ENCODE peak calls at places on chromosomes 3 and 15, in four cellular contexts. G is IMR-90, T is K562, F is GM12878. I is an unnamed sample.

GRCh38 chr15:89553632-89554031 is 21.6 kb upstream of the TICRR start:
- DNase-seq in G (no peak), T (no peak), F (no peak), I (no peak)

GRCh38 chr3:181549266-181549665 is 162.5 kb upstream of the SOX2 start:
- DNase-seq in G (no peak), T (no peak), F (no peak), I (no peak)

GRCh38 chr3:132570011-132570410 is 27.1 kb upstream of the ACKR4 start:
- DNase-seq in G (no peak), T (no peak), F (no peak), I (no peak)

GRCh38 chr3:67416703-67417102 is 237.7 kb downstream of the SUCLG2 start:
- DNase-seq in G (no peak), T (no peak), F (no peak), I (no peak)

GRCh38 chr3:153138267-153139210 is 23.5 kb upstream of the RAP2B start:
- DNase-seq in G (peak), T (no peak), F (peak), I (peak)

GRCh38 chr3:54691230-54691900 is 236.5 kb downstream of the LRTM1 start:
- DNase-seq in G (peak), T (no peak), F (no peak), I (no peak)

GRCh38 chr15:60006203-60006782 is 2.2 kb downstream of the FOXB1 start:
- DNase-seq in G (peak), T (peak), F (no peak), I (no peak)

GRCh38 chr3:171058058-171058457 is 31.5 kb upstream of the SLC2A2 start:
- DNase-seq in G (peak), T (no peak), F (no peak), I (no peak)

GRCh38 chr3:170483485-170484262 is 65.0 kb downstream of the CLDN11 start:
- DNase-seq in G (no peak), T (peak), F (no peak), I (peak)

GRCh38 chr3:64686446-64686908 is 1.3 kb downstream of the ADAMTS9 start:
- DNase-seq in G (peak), T (no peak), F (no peak), I (peak)

GRCh38 chr3:40103829-40104228 is 205.7 kb upstream of the EIF1B start:
- DNase-seq in G (no peak), T (no peak), F (no peak), I (no peak)

GRCh38 chr3:16508591-16508995 is 4.9 kb downstream of the RFTN1 start:
- DNase-seq in G (no peak), T (no peak), F (no peak), I (no peak)

GRCh38 chr15:60162251-60162650 is 158.1 kb downstream of the FOXB1 start:
- DNase-seq in G (no peak), T (no peak), F (no peak), I (no peak)

GRCh38 chr3:136862953-136863352 is 945 bp downstream of the NCK1 start:
- DNase-seq in G (no peak), T (no peak), F (no peak), I (no peak)

GRCh38 chr3:126851934-126852333 is 131.0 kb upstream of the PLXNA1 start:
- DNase-seq in G (no peak), T (no peak), F (no peak), I (no peak)

GRCh38 chr3:104150724-104151123 is 1216.0 kb upstream of the ALCAM start:
- DNase-seq in G (no peak), T (no peak), F (no peak), I (no peak)

GRCh38 chr15:93584021-93584420 is 495.0 kb upstream of the RGMA start:
- DNase-seq in G (no peak), T (no peak), F (no peak), I (no peak)

GRCh38 chr3:182783106-182783505 is 10.2 kb upstream of the ATP11B start:
- DNase-seq in G (no peak), T (no peak), F (no peak), I (no peak)

GRCh38 chr3:101253429-101253828 is 66.9 kb downstream of the IMPG2 start:
- DNase-seq in G (no peak), T (no peak), F (no peak), I (no peak)

GRCh38 chr3:13098192-13098591 is 25.0 kb upstream of the IQSEC1 start:
- DNase-seq in G (no peak), T (no peak), F (no peak), I (no peak)

GRCh38 chr3:126125781-126126251 is 41.9 kb upstream of the SLC41A3 start:
- DNase-seq in G (no peak), T (no peak), F (no peak), I (no peak)

GRCh38 chr3:155741598-155741997 is 3.3 kb downstream of the PLCH1 start:
- DNase-seq in G (no peak), T (no peak), F (no peak), I (no peak)

GRCh38 chr15:68272797-68273271 is 4.7 kb upstream of the FEM1B start:
- DNase-seq in G (peak), T (no peak), F (no peak), I (peak)

GRCh38 chr3:39383913-39384664 is 919 bp downstream of the SLC25A38 start:
- DNase-seq in G (peak), T (peak), F (peak), I (peak)

GRCh38 chr3:123546133-123546755 is 38.6 kb downstream of the HACD2 start:
- DNase-seq in G (peak), T (no peak), F (no peak), I (no peak)

GRCh38 chr3:15899438-15899837 is 101.7 kb upstream of the ANKRD28 start:
- DNase-seq in G (peak), T (peak), F (no peak), I (no peak)

GRCh38 chr3:188904670-188905069 is 267.1 kb upstream of the TPRG1 start:
- DNase-seq in G (peak), T (no peak), F (no peak), I (no peak)

GRCh38 chr3:59820352-59820934 is 770.6 kb upstream of the CFAP20DC start:
- DNase-seq in G (peak), T (no peak), F (no peak), I (no peak)

GRCh38 chr3:132368515-132368914 is 48.8 kb upstream of the DNAJC13 start:
- DNase-seq in G (no peak), T (no peak), F (no peak), I (no peak)

GRCh38 chr3:16961621-16962205 is 77.0 kb downstream of the PLCL2 start:
- DNase-seq in G (no peak), T (no peak), F (no peak), I (peak)

GRCh38 chr15:81296673-81297072 is 27.3 kb downstream of the STARD5 start:
- DNase-seq in G (no peak), T (no peak), F (peak), I (no peak)

GRCh38 chr3:100401674-100402036 is 316 bp downstream of the LNP1 start:
- DNase-seq in G (peak), T (peak), F (no peak), I (no peak)

GRCh38 chr3:46639221-46639620 is 26.9 kb downstream of the FAM240A start:
- DNase-seq in G (no peak), T (no peak), F (no peak), I (no peak)

GRCh38 chr3:46643701-46644100 is 31.4 kb downstream of the FAM240A start:
- DNase-seq in G (no peak), T (no peak), F (no peak), I (no peak)

GRCh38 chr3:46646700-46647099 is 34.4 kb downstream of the FAM240A start:
- DNase-seq in G (peak), T (no peak), F (no peak), I (no peak)

GRCh38 chr3:46640927-46641326 is 28.6 kb downstream of the FAM240A start:
- DNase-seq in G (no peak), T (no peak), F (no peak), I (no peak)

DNA sequence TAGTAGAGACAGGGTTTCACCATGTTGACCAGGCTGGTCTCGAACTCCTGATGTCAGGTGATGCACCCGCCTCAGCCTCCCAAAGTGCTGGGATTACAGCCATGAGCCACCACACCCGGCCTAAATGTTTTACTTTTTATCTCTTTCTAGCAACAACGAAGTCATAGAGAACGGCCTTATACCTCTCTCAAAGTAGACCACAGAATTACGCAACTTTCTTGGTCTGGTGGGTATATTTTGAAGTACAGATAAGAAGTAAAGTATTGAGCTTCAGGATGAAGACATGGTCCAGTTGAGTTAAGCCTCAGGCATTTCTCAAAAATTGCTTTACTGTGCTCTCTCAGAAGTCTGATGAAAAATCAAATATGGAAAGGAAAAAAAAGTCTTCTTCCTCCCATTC is 30.6 kb downstream of the FAM240A start:
- DNase-seq in G (no peak), T (no peak), F (no peak), I (no peak)
- TF ChIP-seq ELK1 in G (no peak), T (no peak), F (no peak), I (no peak)

DNA sequence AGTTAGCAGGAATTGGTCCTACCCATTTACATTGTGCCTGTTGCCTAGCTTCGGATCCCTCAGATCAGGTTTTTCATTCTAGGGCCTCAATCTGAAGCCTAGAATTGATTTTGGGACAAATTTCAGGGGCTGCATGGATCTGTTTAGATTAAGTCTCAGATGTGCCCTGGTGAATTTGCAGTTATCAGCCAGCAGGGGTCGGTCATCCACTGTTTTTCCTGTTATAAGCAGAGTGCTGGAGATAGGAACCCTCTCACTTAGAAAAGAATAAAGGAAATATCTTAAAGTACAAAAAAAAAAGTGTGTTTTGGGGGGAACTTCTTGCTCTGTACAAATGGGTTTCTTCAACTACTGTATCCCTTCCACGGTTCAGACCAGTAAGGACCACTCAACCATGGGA is 212.5 kb downstream of the BCHE start:
- DNase-seq in G (peak), T (peak), F (no peak), I (peak)
- TF ChIP-seq ELK1 in G (no peak), T (no peak), F (no peak), I (no peak)

GRCh38 chr15:63860161-63860954 is 26.6 kb upstream of the HERC1 start:
- DNase-seq in G (no peak), T (peak), F (no peak), I (no peak)
- TF ChIP-seq ELK1 in G (no peak), T (no peak), F (no peak), I (no peak)

DNA sequence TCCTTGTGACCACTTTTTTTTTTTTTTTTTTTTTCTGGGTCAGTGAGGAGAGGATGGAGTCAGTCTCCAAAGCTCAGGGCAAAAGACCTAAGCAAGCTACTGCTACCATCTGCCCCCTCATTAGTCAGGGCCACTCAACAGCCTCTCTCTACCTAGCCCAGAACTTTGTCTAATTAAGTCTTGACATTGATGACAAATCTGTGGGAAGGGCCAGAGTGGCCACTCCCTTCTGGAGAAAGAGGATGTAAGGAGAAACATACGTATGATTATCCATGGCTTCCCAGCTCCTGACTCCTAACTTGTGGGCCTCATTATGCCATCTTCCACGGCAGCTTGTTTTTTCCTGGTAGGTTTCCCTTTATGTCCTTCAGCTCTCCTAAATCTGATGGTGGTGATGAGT is 37.9 kb downstream of the NR1I2 start:
- DNase-seq in G (peak), T (no peak), F (no peak), I (no peak)
- TF ChIP-seq ELK1 in G (no peak), T (no peak), F (no peak), I (no peak)

GRCh38 chr15:55344206-55344605 is 25.2 kb downstream of the PIGB start:
- DNase-seq in G (no peak), T (no peak), F (no peak), I (no peak)

GRCh38 chr15:55348281-55348778 is 29.3 kb downstream of the PIGB start:
- DNase-seq in G (no peak), T (no peak), F (no peak), I (no peak)

GRCh38 chr15:55343168-55343567 is 24.1 kb downstream of the PIGB start:
- DNase-seq in G (no peak), T (no peak), F (no peak), I (no peak)
- TF ChIP-seq ELK1 in G (no peak), T (no peak), F (no peak), I (no peak)

DNA sequence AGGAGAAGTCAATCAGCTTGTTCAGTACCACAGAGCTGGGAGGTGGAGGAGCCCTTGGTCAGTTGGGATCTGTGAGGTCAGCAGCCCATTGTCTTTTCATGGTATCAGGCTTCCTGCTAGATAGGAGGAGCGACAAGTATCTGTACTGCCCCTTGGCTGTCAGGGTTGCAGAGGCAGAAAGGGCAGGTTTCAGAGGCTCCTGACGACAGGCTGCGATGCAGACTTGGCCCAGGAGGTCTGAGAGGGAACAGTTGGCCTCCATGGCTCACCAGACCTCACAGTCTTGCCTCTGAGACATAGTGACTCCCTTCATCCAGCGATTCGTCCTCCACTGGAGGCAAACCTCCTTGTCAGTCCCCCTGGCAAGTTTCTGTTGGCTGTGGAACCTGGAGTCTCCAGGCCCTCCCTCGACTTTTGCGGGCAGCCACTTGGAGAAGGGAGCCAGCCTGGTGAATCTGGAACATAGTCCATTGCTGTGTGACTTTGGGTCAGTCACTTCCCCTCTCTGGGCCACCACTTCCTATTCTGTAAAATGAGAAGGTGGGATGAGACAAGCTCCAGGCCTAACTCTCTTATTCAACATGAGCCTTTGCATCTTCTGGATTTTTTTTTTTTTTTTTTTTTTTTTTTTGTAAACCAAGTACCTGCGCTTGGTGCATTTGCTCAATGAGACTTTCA is 177.9 kb upstream of the TLE3 start:
- DNase-seq in G (no peak), T (no peak), F (no peak), I (no peak)
- TF ChIP-seq ELK1 in G (no peak), T (no peak), F (no peak), I (no peak)

GRCh38 chr3:197468167-197468566 is 87.6 kb downstream of the BDH1 start:
- DNase-seq in G (no peak), T (no peak), F (no peak), I (no peak)
- TF ChIP-seq ELK1 in G (no peak), T (no peak), F (no peak), I (no peak)

DNA sequence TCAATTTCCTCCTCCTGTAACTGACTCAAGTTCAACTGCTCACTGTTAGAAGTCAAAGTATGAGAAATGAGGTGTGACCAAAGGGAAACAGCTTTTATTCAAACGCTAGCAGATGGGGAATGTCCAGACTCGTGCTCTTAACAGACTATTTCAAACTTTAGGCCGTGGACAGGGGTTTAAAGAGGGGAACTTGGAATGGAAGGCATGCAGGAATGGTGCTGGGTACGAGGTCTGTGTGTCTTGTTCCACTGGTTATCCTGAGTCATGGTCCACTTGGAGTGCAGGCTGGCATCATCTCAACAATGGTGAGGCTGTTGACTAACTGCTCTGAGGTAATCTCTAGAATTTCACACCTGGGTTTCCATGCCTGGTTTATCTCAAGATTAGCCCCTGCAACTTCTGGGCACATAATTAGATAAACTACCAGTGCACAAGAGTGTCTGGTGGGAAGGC is 22.9 kb upstream of the DNAAF4 start:
- DNase-seq in G (peak), T (no peak), F (no peak), I (no peak)
- TF ChIP-seq ELK1 in G (no peak), T (no peak), F (no peak), I (no peak)

DNA sequence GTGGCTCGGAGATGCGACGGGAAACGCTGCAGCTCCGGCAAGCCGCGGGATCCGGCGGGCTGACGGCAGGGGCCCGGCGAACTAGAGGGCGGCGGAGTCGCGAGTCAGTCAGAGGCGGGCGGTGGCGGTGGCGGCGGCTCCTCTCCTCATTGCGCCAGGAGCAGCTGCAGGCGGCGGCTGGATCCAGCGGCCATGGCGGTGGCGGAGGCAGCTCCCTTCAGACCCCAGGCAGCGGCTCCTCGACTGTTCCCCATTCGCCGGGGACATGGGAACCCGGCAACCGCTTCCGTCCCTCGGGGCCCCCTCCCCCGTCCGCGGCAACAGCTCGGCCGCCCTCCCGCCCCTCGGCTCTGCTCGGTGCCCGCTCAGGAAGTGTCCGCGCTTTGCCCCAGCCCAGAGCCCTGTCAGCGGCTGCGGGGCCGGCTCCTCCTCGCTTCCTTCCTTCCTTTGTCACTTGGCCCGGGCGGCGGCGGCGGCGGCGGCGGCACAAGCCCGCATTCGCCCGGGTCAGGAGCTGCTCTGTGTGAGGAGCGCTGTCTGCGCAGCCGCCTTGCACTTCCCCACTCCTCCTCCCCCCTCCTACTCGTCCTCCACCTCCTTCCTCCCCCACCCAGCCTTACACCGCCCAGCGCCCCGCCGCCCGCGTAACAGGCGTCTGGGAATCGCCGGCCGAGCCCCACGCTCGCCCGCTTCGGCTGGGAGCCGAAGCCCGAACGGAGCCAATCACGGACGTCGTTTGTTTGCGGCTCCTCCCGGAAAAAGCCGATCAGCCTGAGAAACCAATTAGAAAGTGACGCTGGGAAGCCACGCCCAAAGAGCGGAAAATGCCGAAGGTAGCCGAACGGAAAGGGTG is at the start of gene GSK3B:
- DNase-seq in G (no peak), T (peak), F (no peak), I (peak)
- TF ChIP-seq ELK1 in G (no peak), T (no peak), F (no peak), I (no peak)